ENCODE peak calls at places on chromosome 12, in four cellular contexts. W, E, K and S are unnamed samples.

GRCh38 chr12:49974231-49974675 is 1.5 kb downstream of the AQP6 start:
- DNase-seq in W (peak; percentile 63), E (peak; percentile 67), K (peak; percentile 70), S (no peak)

GRCh38 chr12:89529738-89530137 is 3.9 kb upstream of the POC1B start:
- DNase-seq in W (no peak), E (no peak), K (no peak), S (no peak)

GRCh38 chr12:39866135-39866534 is 239.7 kb downstream of the SLC2A13 start:
- DNase-seq in W (no peak), E (no peak), K (no peak), S (no peak)

GRCh38 chr12:4274960-4275868 is 1.7 kb downstream of the CCND2 start:
- DNase-seq in W (no peak), E (peak; percentile 41), K (no peak), S (no peak)

GRCh38 chr12:108515916-108516315 is 839 bp downstream of the FICD start:
- DNase-seq in W (no peak), E (no peak), K (no peak), S (no peak)

GRCh38 chr12:93819048-93819491 is 141.9 kb downstream of the CRADD start:
- DNase-seq in W (peak; percentile 87), E (peak; percentile 75), K (no peak), S (no peak)

GRCh38 chr12:6921996-6922935 is 5.5 kb upstream of the ATN1 start:
- DNase-seq in W (no peak), E (no peak), K (no peak), S (no peak)

GRCh38 chr12:97513921-97514320 is 51.3 kb downstream of the RMST start:
- DNase-seq in W (no peak), E (no peak), K (no peak), S (no peak)

GRCh38 chr12:54304187-54304810 is 3.5 kb upstream of the NFE2 start:
- DNase-seq in W (peak; percentile 49), E (peak; percentile 33), K (peak; percentile 60), S (peak; percentile 65)

GRCh38 chr12:82425241-82425640 is 66.9 kb downstream of the METTL25 start:
- DNase-seq in W (no peak), E (no peak), K (no peak), S (no peak)

GRCh38 chr12:24823808-24824515 is 124.9 kb downstream of the BCAT1 start:
- DNase-seq in W (no peak), E (no peak), K (no peak), S (no peak)

GRCh38 chr12:94165670-94166069 is 17.3 kb downstream of the PLXNC1 start:
- DNase-seq in W (no peak), E (no peak), K (no peak), S (no peak)

GRCh38 chr12:85076688-85077430 is 40.7 kb downstream of the LRRIQ1 start:
- DNase-seq in W (no peak), E (no peak), K (no peak), S (no peak)

GRCh38 chr12:5589055-5589454 is 157.1 kb downstream of the NTF3 start:
- DNase-seq in W (no peak), E (no peak), K (no peak), S (no peak)

GRCh38 chr12:117857632-117858274 is 111.0 kb downstream of the KSR2 start:
- DNase-seq in W (no peak), E (no peak), K (no peak), S (no peak)

GRCh38 chr12:4293942-4294505 is 20.5 kb downstream of the CCND2 start:
- DNase-seq in W (no peak), E (no peak), K (no peak), S (no peak)

GRCh38 chr12:3078086-3078820 is 1.1 kb downstream of the TSPAN9 start:
- DNase-seq in W (no peak), E (no peak), K (no peak), S (no peak)

GRCh38 chr12:59268295-59268809 is 327.5 kb upstream of the SLC16A7 start:
- DNase-seq in W (no peak), E (no peak), K (no peak), S (no peak)

GRCh38 chr12:106918746-106919145 is 37.0 kb upstream of the TMEM263 start:
- DNase-seq in W (no peak), E (no peak), K (no peak), S (no peak)

GRCh38 chr12:94427520-94428381 is 31.9 kb downstream of the CEP83 start:
- DNase-seq in W (peak; percentile 70), E (peak; percentile 51), K (peak; percentile 54), S (no peak)

GRCh38 chr12:76432733-76433132 is 84.5 kb upstream of the BBS10 start:
- DNase-seq in W (no peak), E (no peak), K (no peak), S (no peak)

GRCh38 chr12:96720363-96720705 is 186.7 kb upstream of the NEDD1 start:
- DNase-seq in W (no peak), E (no peak), K (no peak), S (no peak)

GRCh38 chr12:119204137-119204536 is 25.4 kb downstream of the HSPB8 start:
- DNase-seq in W (no peak), E (no peak), K (peak; percentile 66), S (no peak)

GRCh38 chr12:126483145-126484068 is 1418.2 kb downstream of the AACS start:
- DNase-seq in W (no peak), E (peak; percentile 29), K (no peak), S (no peak)

GRCh38 chr12:51070004-51070403 is 13.4 kb downstream of the CSRNP2 start:
- DNase-seq in W (no peak), E (no peak), K (no peak), S (no peak)

GRCh38 chr12:47021298-47021697 is 58.1 kb upstream of the PCED1B start:
- DNase-seq in W (no peak), E (no peak), K (no peak), S (no peak)

GRCh38 chr12:85779768-85780167 is 56.4 kb downstream of the RASSF9 start:
- DNase-seq in W (no peak), E (no peak), K (no peak), S (no peak)

GRCh38 chr12:29516431-29516875 is 19.0 kb upstream of the OVCH1 start:
- DNase-seq in W (no peak), E (no peak), K (no peak), S (no peak)

GRCh38 chr12:51171884-51172514 is 936 bp downstream of the TFCP2 start:
- DNase-seq in W (no peak), E (no peak), K (no peak), S (no peak)

GRCh38 chr12:74535536-74535935 is 2.1 kb upstream of the ATXN7L3B start:
- DNase-seq in W (no peak), E (no peak), K (no peak), S (no peak)

DNA sequence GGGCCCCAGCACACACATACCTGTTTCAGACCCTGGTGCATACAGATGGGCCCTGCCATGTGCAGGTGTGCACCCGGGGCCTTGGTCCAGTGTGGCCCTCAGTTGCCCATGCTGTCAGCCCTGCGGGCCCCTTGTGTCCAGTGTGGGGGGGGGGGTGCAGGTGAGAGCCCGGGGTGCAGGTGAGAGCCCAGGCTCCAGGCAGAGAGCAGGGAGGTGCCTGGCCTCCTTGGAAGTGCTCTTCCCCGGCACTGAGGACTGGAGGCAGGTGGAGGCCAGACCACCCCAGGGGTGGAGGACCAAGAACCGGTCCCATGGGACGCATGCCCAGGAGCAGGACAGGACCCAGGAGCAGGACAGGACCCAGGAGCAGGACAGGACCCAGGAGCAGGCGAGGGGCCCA is 40.9 kb downstream of the FBRSL1 start:
- DNase-seq in W (no peak), E (no peak), K (no peak), S (no peak)
- H3K27me3 ChIP-seq in W (no peaks in the 10 kb centered on the region), E (no peaks in the 10 kb centered on the region), K (no peaks in the 10 kb centered on the region), S (no peaks in the 10 kb centered on the region)

GRCh38 chr12:123109319-123109772 is 41.5 kb downstream of the PITPNM2 start:
- DNase-seq in W (no peak), E (no peak), K (no peak), S (no peak)
- H3K4me1 ChIP-seq in W (peaks cover 41% of the 10 kb centered on the region), E (peaks cover 2% of the 10 kb centered on the region), K (peaks cover 45% of the 10 kb centered on the region), S (no peaks in the 10 kb centered on the region)

DNA sequence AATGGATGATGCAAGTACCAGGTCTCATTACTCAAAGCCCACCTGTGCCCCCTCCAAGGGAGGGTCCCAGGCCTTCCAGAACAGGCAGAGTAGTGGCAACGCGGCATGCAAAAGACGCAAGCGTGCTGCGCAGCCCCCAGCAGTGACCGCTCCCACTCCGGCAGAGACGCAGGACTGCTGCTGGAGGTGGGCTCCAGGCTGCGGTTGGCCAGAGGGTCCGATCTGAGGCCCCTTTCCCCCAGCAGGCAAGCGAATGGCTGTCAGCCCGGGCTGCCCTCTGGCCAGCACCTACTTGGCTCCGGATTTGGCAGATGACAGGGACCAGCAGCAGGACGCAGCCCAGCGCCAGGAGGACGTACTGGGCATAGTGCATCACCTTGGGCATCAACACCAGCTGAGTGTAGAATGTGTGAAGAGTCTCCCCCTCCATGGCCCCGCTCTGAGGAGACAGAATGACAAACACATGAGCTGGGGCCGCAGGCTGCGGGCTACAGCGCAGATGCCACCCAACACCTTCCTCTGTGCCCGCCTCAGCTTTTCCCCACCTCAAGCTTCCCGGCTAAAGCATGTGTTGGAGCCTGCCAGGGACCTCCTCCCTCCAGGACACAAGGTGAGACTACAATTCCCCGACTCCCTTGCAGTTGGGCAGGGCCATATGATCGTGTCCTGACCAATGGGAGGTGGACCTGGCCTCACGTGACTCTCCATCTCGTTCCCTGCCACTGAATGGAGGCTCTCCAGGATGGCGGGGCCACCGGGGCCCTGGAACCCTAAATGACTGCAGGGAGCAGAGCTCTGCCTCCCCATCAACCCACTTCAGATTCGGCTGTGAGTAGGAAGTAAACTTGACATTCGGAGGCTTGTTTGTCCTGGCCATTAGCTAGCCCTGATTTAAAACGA is 77.3 kb downstream of the SCARB1 start:
- DNase-seq in W (peak; percentile 65), E (peak; percentile 86), K (peak; percentile 85), S (peak; percentile 82)
- TF ChIP-seq POLR2A in W (no peak), E (no peak), K (no peak), S (no peak)

GRCh38 chr12:52573743-52574142 is at the start of gene KRT74:
- DNase-seq in W (no peak), E (no peak), K (no peak), S (no peak)

GRCh38 chr12:52573306-52573705 is 337 bp downstream of the KRT74 start:
- DNase-seq in W (no peak), E (no peak), K (no peak), S (no peak)

GRCh38 chr12:52577316-52577715 is 3.7 kb upstream of the KRT74 start:
- DNase-seq in W (no peak), E (no peak), K (no peak), S (no peak)

GRCh38 chr12:52575948-52576347 is 2.3 kb upstream of the KRT74 start:
- DNase-seq in W (no peak), E (no peak), K (no peak), S (no peak)

DNA sequence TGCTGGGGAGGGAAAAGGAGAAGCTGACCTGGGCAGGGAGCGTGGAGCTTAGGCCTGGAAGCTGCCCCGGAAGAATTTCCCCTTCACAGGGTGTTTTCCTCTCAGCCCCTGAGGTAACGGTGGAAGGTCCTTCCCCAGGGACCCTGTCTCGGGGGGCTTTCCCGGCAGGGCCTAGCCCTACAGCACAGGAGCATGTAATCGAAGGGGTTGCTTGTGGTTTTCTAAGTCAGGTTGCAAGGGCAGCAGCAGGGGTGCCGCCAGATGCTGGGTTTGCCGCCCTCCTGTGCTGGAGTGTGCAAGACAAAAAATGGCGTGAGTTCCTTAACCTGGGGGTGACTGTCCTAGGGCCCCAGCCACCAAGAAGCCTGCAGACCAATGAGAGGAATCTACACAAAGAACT is 1.6 kb upstream of the KRT74 start:
- DNase-seq in W (no peak), E (no peak), K (no peak), S (no peak)
- H3K27me3 ChIP-seq in W (no peaks in the 10 kb centered on the region), E (no peaks in the 10 kb centered on the region), K (no peaks in the 10 kb centered on the region), S (no peaks in the 10 kb centered on the region)

DNA sequence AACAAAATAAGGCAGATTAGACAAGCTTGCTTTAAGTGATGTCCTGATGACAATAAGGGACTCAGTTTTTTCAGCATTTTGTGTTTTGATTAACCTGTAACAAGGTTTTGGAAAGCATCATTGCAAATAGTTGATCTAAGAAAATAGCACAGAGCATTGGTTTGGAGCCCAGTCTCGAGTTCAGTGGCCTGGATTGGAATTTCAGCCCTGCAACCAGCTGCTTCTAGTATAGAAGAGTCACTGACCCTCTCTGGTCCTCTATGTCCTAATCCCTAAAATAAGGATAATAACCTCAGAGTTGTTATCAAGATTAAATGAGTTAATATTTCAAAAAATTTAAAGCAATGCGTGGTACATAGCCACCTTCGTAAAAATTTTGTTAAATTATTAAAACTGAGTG is 25.5 kb downstream of the PDZRN4 start:
- DNase-seq in W (no peak), E (no peak), K (no peak), S (no peak)
- H3K4me1 ChIP-seq in W (peaks cover 6% of the 10 kb centered on the region), E (no peaks in the 10 kb centered on the region), K (no peaks in the 10 kb centered on the region), S (no peaks in the 10 kb centered on the region)